ENCODE peak calls at places on chromosomes 12 and 14, in five cellular contexts. T is neural progenitor cell, R is GM23338, X is HCT116, S is SK-N-SH. B is an unnamed sample.

GRCh38 chr12:4116251-4117111 is 157.1 kb upstream of the CCND2 start:
- DNase-seq in T (peak; percentile 13), R (peak; percentile 62), X (no peak), S (no peak), B (no peak)

GRCh38 chr12:92457458-92458195 is 245.2 kb upstream of the PLEKHG7 start:
- DNase-seq in T (no peak), R (no peak), X (no peak), S (no peak), B (peak; percentile 32)

GRCh38 chr12:32541754-32542374 is 137.2 kb upstream of the DNM1L start:
- DNase-seq in T (no peak), R (no peak), X (no peak), S (no peak), B (no peak)

GRCh38 chr12:49537709-49538601 is 875 bp upstream of the KCNH3 start:
- DNase-seq in T (peak; percentile 76), R (peak; percentile 69), X (no peak), S (peak; percentile 74), B (peak; percentile 15)

GRCh38 chr14:92253381-92253894 is 69.5 kb upstream of the SLC24A4 start:
- DNase-seq in T (peak; percentile 45), R (peak; percentile 72), X (no peak), S (no peak), B (no peak)

GRCh38 chr12:116277393-116278258 is at the start of gene MED13L:
- DNase-seq in T (peak; percentile 96), R (peak; percentile 89), X (peak; percentile 57), S (peak; percentile 99), B (peak; percentile 94)

GRCh38 chr12:13165578-13166120 is 30.9 kb upstream of the EMP1 start:
- DNase-seq in T (no peak), R (no peak), X (peak; percentile 68), S (no peak), B (peak; percentile 91)

GRCh38 chr14:61533513-61534255 is 161.6 kb upstream of the HIF1A start:
- DNase-seq in T (no peak), R (no peak), X (no peak), S (no peak), B (no peak)

GRCh38 chr12:65853489-65854157 is 29.3 kb downstream of the HMGA2 start:
- DNase-seq in T (no peak), R (no peak), X (no peak), S (no peak), B (no peak)

GRCh38 chr14:61632401-61633195 is 62.7 kb upstream of the HIF1A start:
- DNase-seq in T (no peak), R (no peak), X (no peak), S (no peak), B (no peak)

GRCh38 chr14:64939817-64940190 is 2.7 kb downstream of the GPX2 start:
- DNase-seq in T (no peak), R (no peak), X (no peak), S (no peak), B (no peak)

GRCh38 chr12:114245555-114245954 is 160.4 kb downstream of the TBX5 start:
- DNase-seq in T (peak; percentile 45), R (peak; percentile 84), X (no peak), S (no peak), B (no peak)

GRCh38 chr14:22847661-22848341 is 11.4 kb downstream of the MMP14 start:
- DNase-seq in T (peak; percentile 39), R (peak; percentile 52), X (no peak), S (peak; percentile 57), B (no peak)

GRCh38 chr14:22531451-22532344 is 57.3 kb downstream of the DAD1 start:
- DNase-seq in T (no peak), R (no peak), X (no peak), S (no peak), B (no peak)

GRCh38 chr14:94885481-94886155 is 115.7 kb upstream of the GSC start:
- DNase-seq in T (no peak), R (no peak), X (no peak), S (no peak), B (no peak)

GRCh38 chr14:92314182-92314581 is 8.8 kb upstream of the SLC24A4 start:
- DNase-seq in T (no peak), R (no peak), X (no peak), S (no peak), B (no peak)

GRCh38 chr12:3496964-3497363 is 6.0 kb downstream of the PRMT8 start:
- DNase-seq in T (peak; percentile 40), R (peak; percentile 74), X (peak; percentile 16), S (peak; percentile 36), B (peak; percentile 42)

GRCh38 chr14:101504096-101504948 is 57.0 kb upstream of the DIO3 start:
- DNase-seq in T (no peak), R (no peak), X (no peak), S (no peak), B (no peak)

GRCh38 chr14:73789996-73790581 is 61.5 kb upstream of the PTGR2 start:
- DNase-seq in T (no peak), R (no peak), X (no peak), S (no peak), B (peak; percentile 53)

GRCh38 chr12:68899251-68899771 is 33.7 kb downstream of the CPM start:
- DNase-seq in T (no peak), R (no peak), X (peak; percentile 8), S (no peak), B (peak; percentile 62)

GRCh38 chr14:44029933-44030332 is 477.1 kb downstream of the FSCB start:
- DNase-seq in T (no peak), R (no peak), X (no peak), S (no peak), B (no peak)

GRCh38 chr14:55927059-55927458 is 191.2 kb upstream of the PELI2 start:
- DNase-seq in T (peak; percentile 69), R (no peak), X (no peak), S (no peak), B (no peak)

GRCh38 chr12:90989617-90990232 is 15.0 kb downstream of the EPYC start:
- DNase-seq in T (no peak), R (no peak), X (no peak), S (no peak), B (no peak)

GRCh38 chr14:102930753-102931579 is 8.5 kb downstream of the AMN start:
- DNase-seq in T (peak; percentile 49), R (peak; percentile 70), X (peak; percentile 40), S (no peak), B (peak; percentile 62)

GRCh38 chr12:48340891-48341290 is 9.8 kb downstream of the ZNF641 start:
- DNase-seq in T (no peak), R (no peak), X (no peak), S (no peak), B (no peak)

GRCh38 chr14:77208266-77208978 is 26.8 kb downstream of the TMEM63C start:
- DNase-seq in T (peak; percentile 92), R (peak; percentile 87), X (no peak), S (peak; percentile 39), B (peak; percentile 87)

GRCh38 chr12:43737646-43738045 is 20.9 kb downstream of the PUS7L start:
- DNase-seq in T (no peak), R (no peak), X (no peak), S (no peak), B (peak; percentile 68)

GRCh38 chr14:71235865-71236264 is 328.6 kb downstream of the PCNX1 start:
- DNase-seq in T (peak; percentile 87), R (no peak), X (no peak), S (peak; percentile 75), B (no peak)

GRCh38 chr12:58920102-58920955 is at the start of gene LRIG3:
- DNase-seq in T (peak; percentile 92), R (peak; percentile 89), X (peak; percentile 59), S (peak; percentile 65), B (peak; percentile 88)

GRCh38 chr12:59149995-59150642 is 229.8 kb upstream of the LRIG3 start:
- DNase-seq in T (peak; percentile 91), R (peak; percentile 94), X (peak; percentile 79), S (peak; percentile 31), B (peak; percentile 91)

GRCh38 chr12:71872999-71873398 is 33.4 kb downstream of the TBC1D15 start:
- DNase-seq in T (no peak), R (no peak), X (no peak), S (no peak), B (no peak)

GRCh38 chr12:71872401-71872800 is 32.8 kb downstream of the TBC1D15 start:
- DNase-seq in T (no peak), R (no peak), X (no peak), S (no peak), B (no peak)

GRCh38 chr12:71873821-71874220 is 34.3 kb downstream of the TBC1D15 start:
- DNase-seq in T (no peak), R (no peak), X (no peak), S (no peak), B (peak; percentile 48)

GRCh38 chr12:71870409-71870808 is 30.9 kb downstream of the TBC1D15 start:
- DNase-seq in T (no peak), R (no peak), X (no peak), S (no peak), B (no peak)

GRCh38 chr12:71871116-71871515 is 31.6 kb downstream of the TBC1D15 start:
- DNase-seq in T (no peak), R (no peak), X (no peak), S (no peak), B (peak; percentile 31)
- TF ChIP-seq EZH2phosphoT487 in T (no peak), R (no peak), X (no peak), S (no peak), B (no peak)

DNA sequence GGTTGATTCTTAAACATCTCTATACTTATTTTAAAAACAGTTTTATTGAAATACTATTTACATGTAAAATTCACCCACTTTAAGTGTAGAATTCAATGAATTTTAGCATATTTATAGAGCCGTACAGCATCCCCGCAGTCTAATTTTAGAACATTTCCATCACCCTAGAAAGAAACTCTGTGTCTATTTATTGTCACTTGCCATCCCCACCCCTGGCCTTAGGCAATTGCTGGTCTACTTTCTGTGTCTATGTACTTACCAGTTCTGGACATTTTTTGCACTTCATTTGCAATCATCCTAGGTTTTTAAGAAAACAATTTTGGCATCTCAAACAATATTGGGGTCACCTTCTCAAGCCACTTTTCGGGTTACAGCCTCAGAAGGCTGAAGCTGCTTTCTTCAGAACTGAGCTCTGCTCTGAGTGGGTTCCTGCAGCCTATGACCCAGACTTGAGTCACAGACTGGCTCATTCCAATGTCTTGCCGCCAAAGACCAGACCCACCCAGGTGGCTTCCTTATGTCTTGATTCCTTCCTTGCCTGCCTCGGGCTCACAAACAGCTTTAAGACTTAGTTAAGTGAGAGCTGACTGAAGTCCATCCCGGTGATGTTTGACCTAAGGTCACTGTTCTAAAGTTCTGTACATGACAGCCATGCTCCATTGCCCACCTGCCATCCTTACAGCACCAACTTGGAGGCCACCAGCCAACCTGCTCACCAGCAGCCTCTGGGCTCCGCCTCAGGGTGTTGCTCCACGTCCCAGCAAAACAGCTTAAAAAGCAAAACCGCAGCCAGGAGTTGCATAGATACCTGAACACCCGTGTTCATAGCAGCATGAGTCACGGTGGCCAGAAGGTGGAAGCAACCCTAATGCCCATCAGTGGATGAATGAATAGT is 131.5 kb downstream of the CHST11 start:
- DNase-seq in T (no peak), R (no peak), X (peak; percentile 89), S (no peak), B (peak; percentile 98)
- H2AFZ ChIP-seq in T (no peak overlapping the region), R (no peak overlapping the region), X (no peak overlapping the region), S (peak overlapping the region; percentile 6), B (peak overlapping the region; percentile 63)

DNA sequence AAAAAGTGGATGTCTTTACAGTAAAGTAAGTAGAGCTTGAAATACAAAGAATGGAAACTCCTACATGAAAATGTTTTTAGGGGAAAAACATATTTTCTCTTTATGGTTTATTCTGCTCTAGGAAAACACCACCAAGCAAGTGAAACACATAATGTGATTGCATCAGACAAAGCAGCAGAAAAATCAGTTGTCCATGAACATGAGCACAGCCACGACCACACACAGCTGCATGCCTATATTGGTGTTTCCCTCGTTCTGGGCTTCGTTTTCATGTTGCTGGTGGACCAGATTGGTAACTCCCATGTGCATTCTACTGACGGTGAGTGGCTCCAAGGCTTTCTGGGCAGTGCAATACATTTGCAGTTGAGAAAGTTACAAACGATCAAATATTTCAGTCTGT is 42.6 kb upstream of the PLEKHD1 start:
- DNase-seq in T (no peak), R (no peak), X (no peak), S (no peak), B (no peak)
- TF ChIP-seq EZH2phosphoT487 in T (no peak), R (no peak), X (no peak), S (no peak), B (no peak)

GRCh38 chr12:5733136-5733755 is 211.8 kb downstream of the ANO2 start:
- DNase-seq in T (no peak), R (no peak), X (no peak), S (no peak), B (no peak)
- H2AFZ ChIP-seq in T (no peak overlapping the region), R (no peak overlapping the region), X (no peak overlapping the region), S (no peak overlapping the region), B (no peak overlapping the region)

B was measured in PC-3.